ENCODE peak calls at places on chromosomes 2 and 18, in nine cellular contexts. Q is HEK293T; G is GM12865; C is NCI-H1092; D is fibroblast of mammary gland; E is GM06990; B is activated CD8-positive, alpha-beta memory T cell treated with anti-CD3 and anti-CD28 coated beads for 48 hours; H is astrocyte of the cerebellum; W is activated naive CD4-positive, alpha-beta T cell treated with Interleukin-2 at 50 U/mL for 16 hours. A is an unnamed sample.

GRCh38 chr18:54879691-54880090 is 51.4 kb downstream of the RAB27B start:
- DNase-seq in D (no peak), Q (no peak), E (no peak), C (no peak), B (no peak), W (no peak), H (no peak), G (no peak), A (no peak)

GRCh38 chr2:189096769-189097447 is 82.7 kb downstream of the COL5A2 start:
- DNase-seq in Q (no peak), C (no peak), B (no peak), G (no peak), H (peak; percentile 81), W (no peak), D (peak; percentile 82), E (no peak), A (peak; percentile 97)

GRCh38 chr18:49878567-49878966 is 65.2 kb upstream of the ACAA2 start:
- DNase-seq in H (no peak), Q (no peak), B (no peak), G (no peak), D (peak; percentile 28), C (no peak), W (no peak), E (no peak), A (peak; percentile 80)

GRCh38 chr2:220533485-220533884 is 906.1 kb downstream of the SLC4A3 start:
- DNase-seq in Q (peak; percentile 67), G (peak; percentile 18), E (no peak), C (no peak), B (no peak), W (no peak), D (peak; percentile 57), H (no peak), A (peak; percentile 20)

GRCh38 chr2:177585234-177585863 is 192.8 kb downstream of the AGPS start:
- DNase-seq in W (no peak), B (no peak), Q (no peak), G (no peak), C (no peak), E (no peak), H (no peak), D (no peak), A (no peak)

GRCh38 chr2:170743530-170744239 is 26.5 kb upstream of the ERICH2 start:
- DNase-seq in B (no peak), D (no peak), Q (no peak), E (no peak), G (no peak), W (no peak), C (no peak), H (no peak), A (no peak)

GRCh38 chr2:128057334-128057733 is 29.5 kb upstream of the SAP130 start:
- DNase-seq in B (no peak), Q (no peak), G (no peak), E (no peak), C (no peak), D (no peak), H (no peak), W (no peak), A (no peak)

GRCh38 chr2:210004893-210005292 is 2.5 kb downstream of the RPE start:
- DNase-seq in D (no peak), W (no peak), G (no peak), Q (no peak), C (no peak), B (no peak), H (no peak), E (no peak), A (no peak)

GRCh38 chr2:143607446-143608110 is 478.4 kb downstream of the ARHGAP15 start:
- DNase-seq in W (no peak), H (no peak), B (no peak), Q (no peak), D (peak; percentile 2), G (no peak), C (no peak), E (no peak), A (peak; percentile 49)